ENCODE peak calls at places on chromosomes 6 and 20, in five cellular contexts. One of them, this sample, is unnamed.

GRCh38 chr6:132388291-132388690 is 13.0 kb downstream of the MOXD1 start:
- DNase-seq in K562: no peak
- DNase-seq in A549: no peak
- DNase-seq in GM12878: no peak
- DNase-seq in HepG2: no peak
- DNase-seq in this sample: no peak

GRCh38 chr20:8812818-8813217 is 256.1 kb upstream of the PLCB4 start:
- DNase-seq in HepG2: no peak
- DNase-seq in GM12878: no peak
- DNase-seq in K562: no peak
- DNase-seq in A549: no peak
- DNase-seq in this sample: peak

GRCh38 chr20:54067606-54068174 is 2.7 kb downstream of the BCAS1 start:
- DNase-seq in GM12878: peak
- DNase-seq in A549: peak
- DNase-seq in HepG2: peak
- DNase-seq in K562: peak
- DNase-seq in this sample: no peak

GRCh38 chr6:79608334-79609224 is 22.6 kb upstream of the SH3BGRL2 start:
- DNase-seq in K562: no peak
- DNase-seq in GM12878: no peak
- DNase-seq in A549: no peak
- DNase-seq in HepG2: peak
- DNase-seq in this sample: no peak

GRCh38 chr6:166999845-167000253 is 652 bp downstream of the CEP43 start:
- DNase-seq in HepG2: peak
- DNase-seq in K562: peak
- DNase-seq in A549: no peak
- DNase-seq in GM12878: no peak
- DNase-seq in this sample: peak

GRCh38 chr6:112037783-112038216 is 16.1 kb upstream of the CCN6 start:
- DNase-seq in HepG2: no peak
- DNase-seq in K562: no peak
- DNase-seq in A549: peak
- DNase-seq in GM12878: no peak
- DNase-seq in this sample: peak

GRCh38 chr20:24100370-24101011 is 111.9 kb upstream of the GGTLC1 start:
- DNase-seq in HepG2: peak
- DNase-seq in A549: no peak
- DNase-seq in GM12878: no peak
- DNase-seq in K562: peak
- DNase-seq in this sample: peak

GRCh38 chr20:14561733-14562132 is 224.3 kb upstream of the FLRT3 start:
- DNase-seq in GM12878: no peak
- DNase-seq in HepG2: no peak
- DNase-seq in A549: no peak
- DNase-seq in K562: no peak
- DNase-seq in this sample: no peak

GRCh38 chr6:138007014-138007472 is 100.2 kb downstream of the PERP start:
- DNase-seq in GM12878: no peak
- DNase-seq in HepG2: peak
- DNase-seq in A549: peak
- DNase-seq in K562: peak
- DNase-seq in this sample: peak

GRCh38 chr6:2263896-2264295 is 18.5 kb upstream of the GMDS start:
- DNase-seq in GM12878: no peak
- DNase-seq in K562: no peak
- DNase-seq in A549: no peak
- DNase-seq in HepG2: no peak
- DNase-seq in this sample: no peak

GRCh38 chr6:168206681-168207274 is 112.8 kb downstream of the DACT2 start:
- DNase-seq in K562: no peak
- DNase-seq in HepG2: no peak
- DNase-seq in A549: no peak
- DNase-seq in GM12878: no peak
- DNase-seq in this sample: no peak

GRCh38 chr20:38180781-38181180 is 15.7 kb upstream of the TGM2 start:
- DNase-seq in K562: no peak
- DNase-seq in HepG2: no peak
- DNase-seq in A549: no peak
- DNase-seq in GM12878: no peak
- DNase-seq in this sample: no peak

GRCh38 chr6:160513836-160514235 is 150.2 kb downstream of the LPA start:
- DNase-seq in A549: no peak
- DNase-seq in K562: no peak
- DNase-seq in GM12878: no peak
- DNase-seq in HepG2: no peak
- DNase-seq in this sample: no peak

GRCh38 chr6:140774080-140774505 is 1358.6 kb upstream of the GJE1 start:
- DNase-seq in GM12878: peak
- DNase-seq in HepG2: no peak
- DNase-seq in K562: no peak
- DNase-seq in A549: no peak
- DNase-seq in this sample: peak

GRCh38 chr6:130593948-130594347 is 228.1 kb downstream of the TMEM200A start:
- DNase-seq in HepG2: no peak
- DNase-seq in A549: no peak
- DNase-seq in K562: no peak
- DNase-seq in GM12878: no peak
- DNase-seq in this sample: no peak

GRCh38 chr6:13908955-13909381 is 15.8 kb upstream of the RNF182 start:
- DNase-seq in HepG2: peak
- DNase-seq in GM12878: peak
- DNase-seq in K562: peak
- DNase-seq in A549: peak
- DNase-seq in this sample: peak

GRCh38 chr6:34053721-34054120 is 92.2 kb downstream of the GRM4 start:
- DNase-seq in HepG2: no peak
- DNase-seq in GM12878: no peak
- DNase-seq in K562: no peak
- DNase-seq in A549: no peak
- DNase-seq in this sample: no peak

GRCh38 chr20:62523473-62524203 is 47.8 kb upstream of the GATA5 start:
- DNase-seq in HepG2: peak
- DNase-seq in K562: peak
- DNase-seq in A549: no peak
- DNase-seq in GM12878: no peak
- DNase-seq in this sample: no peak

GRCh38 chr6:13355969-13356368 is 27.6 kb upstream of the TBC1D7 start:
- DNase-seq in A549: no peak
- DNase-seq in GM12878: peak
- DNase-seq in K562: no peak
- DNase-seq in HepG2: no peak
- DNase-seq in this sample: no peak

GRCh38 chr6:53398541-53399344 is 50.0 kb upstream of the ELOVL5 start:
- DNase-seq in HepG2: no peak
- DNase-seq in A549: no peak
- DNase-seq in K562: no peak
- DNase-seq in GM12878: no peak
- DNase-seq in this sample: no peak

GRCh38 chr6:7058250-7058923 is 49.4 kb upstream of the RREB1 start:
- DNase-seq in GM12878: no peak
- DNase-seq in K562: peak
- DNase-seq in A549: peak
- DNase-seq in HepG2: peak
- DNase-seq in this sample: no peak

GRCh38 chr20:20404546-20405092 is 36.7 kb downstream of the INSM1 start:
- DNase-seq in A549: no peak
- DNase-seq in K562: no peak
- DNase-seq in GM12878: no peak
- DNase-seq in HepG2: no peak
- DNase-seq in this sample: no peak

GRCh38 chr6:447381-448165 is 56.0 kb downstream of the IRF4 start:
- DNase-seq in K562: no peak
- DNase-seq in HepG2: no peak
- DNase-seq in GM12878: no peak
- DNase-seq in A549: no peak
- DNase-seq in this sample: no peak

GRCh38 chr6:36510365-36510764 is 36.9 kb downstream of the STK38 start:
- DNase-seq in A549: no peak
- DNase-seq in K562: no peak
- DNase-seq in HepG2: no peak
- DNase-seq in GM12878: no peak
- DNase-seq in this sample: no peak

GRCh38 chr6:109612268-109612667 is 78.7 kb downstream of the AK9 start:
- DNase-seq in GM12878: no peak
- DNase-seq in K562: no peak
- DNase-seq in A549: no peak
- DNase-seq in HepG2: no peak
- DNase-seq in this sample: no peak

DNA sequence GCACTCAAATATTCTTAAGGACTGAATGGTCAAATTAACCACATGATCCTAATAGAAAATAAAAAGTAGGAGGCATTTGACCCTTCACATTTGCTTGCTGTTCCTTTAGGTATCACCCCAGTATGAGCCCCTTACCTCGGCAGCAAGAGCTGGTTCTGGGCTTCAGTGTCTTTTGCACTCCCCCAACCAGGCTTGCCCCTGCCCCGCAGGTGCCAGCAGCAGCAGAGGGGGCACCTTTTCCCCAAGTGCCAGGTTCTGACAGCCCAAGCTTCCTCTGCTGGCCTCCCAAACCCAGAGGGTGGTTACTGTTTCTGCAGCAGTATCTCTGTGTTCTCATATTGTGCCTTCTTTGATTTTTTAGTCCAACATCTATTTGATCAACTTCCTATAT is 23.2 kb downstream of the UBE2V1 start:
- DNase-seq in K562: no peak
- DNase-seq in A549: no peak
- DNase-seq in GM12878: no peak
- DNase-seq in HepG2: no peak
- DNase-seq in this sample: no peak
- H3K27ac ChIP-seq in K562: no peak
- H3K27ac ChIP-seq in A549: no peak
- H3K27ac ChIP-seq in GM12878: no peak
- H3K27ac ChIP-seq in HepG2: no peak
- H3K27ac ChIP-seq in this sample: no peak

GRCh38 chr6:125728739-125729138 is 20.7 kb upstream of the HEY2 start:
- DNase-seq in HepG2: no peak
- DNase-seq in A549: no peak
- DNase-seq in K562: peak
- DNase-seq in GM12878: no peak
- DNase-seq in this sample: no peak
- TF ChIP-seq MYC in HepG2: no peak
- TF ChIP-seq MYC in A549: no peak
- TF ChIP-seq MYC in K562: no peak
- TF ChIP-seq MYC in GM12878: no peak
- TF ChIP-seq MYC in this sample: no peak

GRCh38 chr20:57794600-57795346 is 85.0 kb upstream of the PMEPA1 start:
- DNase-seq in HepG2: no peak
- DNase-seq in A549: no peak
- DNase-seq in K562: no peak
- DNase-seq in GM12878: no peak
- DNase-seq in this sample: no peak
- H3K27ac ChIP-seq in HepG2: no peak
- H3K27ac ChIP-seq in A549: peak
- H3K27ac ChIP-seq in K562: no peak
- H3K27ac ChIP-seq in GM12878: no peak
- H3K27ac ChIP-seq in this sample: no peak

DNA sequence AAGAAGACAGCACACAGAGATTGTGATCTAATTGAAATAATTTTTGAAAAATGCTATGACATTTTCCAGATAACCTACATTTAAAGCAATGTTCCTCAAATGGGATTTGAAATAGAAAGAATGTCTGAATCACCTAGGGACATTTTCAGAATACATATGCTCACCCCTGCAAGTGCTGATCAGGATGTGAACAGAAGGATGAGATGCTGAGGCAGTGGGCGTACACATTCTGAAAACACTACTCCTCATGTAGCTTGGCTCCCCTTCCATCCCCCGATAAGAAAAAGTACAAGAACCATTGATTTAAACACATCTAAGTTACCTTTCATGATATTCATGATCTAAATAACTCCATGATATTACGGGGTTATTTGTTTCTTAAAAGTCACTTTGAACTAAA is 29.9 kb upstream of the HINT3 start:
- DNase-seq in A549: no peak
- DNase-seq in GM12878: no peak
- DNase-seq in K562: no peak
- DNase-seq in HepG2: no peak
- DNase-seq in this sample: no peak
- TF ChIP-seq MYC in A549: no peak
- TF ChIP-seq MYC in GM12878: no peak
- TF ChIP-seq MYC in K562: no peak
- TF ChIP-seq MYC in HepG2: no peak
- TF ChIP-seq MYC in this sample: no peak

DNA sequence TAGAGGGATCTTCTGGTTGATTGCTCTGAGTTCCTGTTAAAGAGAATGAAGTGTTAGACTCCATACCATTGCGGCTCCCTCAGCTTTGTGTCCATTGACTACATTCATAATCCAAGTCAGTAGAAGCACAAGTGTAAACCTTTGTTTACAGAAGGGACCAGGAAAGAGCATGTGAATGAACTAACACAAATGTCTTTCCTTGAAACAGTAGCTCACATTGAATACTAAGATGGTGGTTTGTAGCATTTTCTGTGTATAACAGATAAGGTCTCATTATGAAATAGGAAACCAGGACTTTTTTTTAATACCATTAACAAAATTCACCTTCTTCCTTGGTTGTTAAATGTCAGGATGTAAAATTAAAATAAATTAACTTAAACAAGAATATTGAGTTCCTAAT is 8.4 kb downstream of the STXBP5 start:
- DNase-seq in GM12878: no peak
- DNase-seq in HepG2: no peak
- DNase-seq in A549: no peak
- DNase-seq in K562: no peak
- DNase-seq in this sample: no peak
- H3K27ac ChIP-seq in GM12878: no peak
- H3K27ac ChIP-seq in HepG2: no peak
- H3K27ac ChIP-seq in A549: no peak
- H3K27ac ChIP-seq in K562: peak
- H3K27ac ChIP-seq in this sample: no peak

GRCh38 chr20:1473821-1474220 is 7.2 kb upstream of the NSFL1C start:
- DNase-seq in HepG2: no peak
- DNase-seq in K562: no peak
- DNase-seq in A549: no peak
- DNase-seq in GM12878: no peak
- DNase-seq in this sample: no peak

GRCh38 chr20:1473244-1473635 is 6.6 kb upstream of the NSFL1C start:
- DNase-seq in GM12878: no peak
- DNase-seq in HepG2: no peak
- DNase-seq in K562: no peak
- DNase-seq in A549: no peak
- DNase-seq in this sample: no peak

GRCh38 chr20:1471242-1471641 is 4.6 kb upstream of the NSFL1C start:
- DNase-seq in GM12878: no peak
- DNase-seq in HepG2: no peak
- DNase-seq in A549: no peak
- DNase-seq in K562: no peak
- DNase-seq in this sample: no peak

GRCh38 chr20:1474325-1474724 is 7.7 kb upstream of the NSFL1C start:
- DNase-seq in K562: no peak
- DNase-seq in GM12878: no peak
- DNase-seq in A549: no peak
- DNase-seq in HepG2: no peak
- DNase-seq in this sample: no peak

GRCh38 chr20:1472556-1473243 is 6.1 kb upstream of the NSFL1C start:
- DNase-seq in K562: no peak
- DNase-seq in GM12878: no peak
- DNase-seq in A549: no peak
- DNase-seq in HepG2: no peak
- DNase-seq in this sample: no peak
- TF ChIP-seq MYC in K562: no peak
- TF ChIP-seq MYC in GM12878: no peak
- TF ChIP-seq MYC in A549: no peak
- TF ChIP-seq MYC in HepG2: no peak
- TF ChIP-seq MYC in this sample: no peak

This sample was measured in endothelial cell of umbilical vein.